ENCODE peak calls at places on chromosomes 4 and X, in five cellular contexts. D, H, Y, O and W are unnamed samples.

GRCh38 chr4:67452100-67452887 is 93.0 kb downstream of the CENPC start:
- DNase-seq in D (no peak), H (peak; percentile 50), Y (peak; percentile 16), O (peak; percentile 17), W (no peak)

GRCh38 chrX:97389761-97390192 is 506.1 kb downstream of the RPA4 start:
- DNase-seq in D (no peak), H (peak; percentile 72), Y (peak; percentile 88), O (peak; percentile 86), W (no peak)

GRCh38 chrX:114127005-114127404 is 456.9 kb upstream of the HTR2C start:
- DNase-seq in D (no peak), H (no peak), Y (no peak), O (no peak), W (no peak)

GRCh38 chr4:145602129-145602760 is 16.9 kb upstream of the MMAA start:
- DNase-seq in D (no peak), H (no peak), Y (no peak), O (no peak), W (peak; percentile 25)

GRCh38 chr4:167032876-167033275 is 201.4 kb downstream of the SPOCK3 start:
- DNase-seq in D (no peak), H (peak; percentile 26), Y (peak; percentile 55), O (peak; percentile 56), W (no peak)

GRCh38 chrX:20477836-20478532 is 211.3 kb upstream of the RPS6KA3 start:
- DNase-seq in D (peak; percentile 61), H (no peak), Y (no peak), O (no peak), W (no peak)

GRCh38 chrX:38151426-38151825 is 69.2 kb downstream of the SRPX start:
- DNase-seq in D (no peak), H (peak; percentile 54), Y (no peak), O (peak; percentile 29), W (no peak)

GRCh38 chrX:136779346-136779781 is 1.4 kb downstream of the ARHGEF6 start:
- DNase-seq in D (no peak), H (no peak), Y (no peak), O (no peak), W (no peak)

GRCh38 chr4:165079476-165079875 is 25.8 kb downstream of the TRIM75 start:
- DNase-seq in D (no peak), H (peak; percentile 54), Y (peak; percentile 45), O (peak; percentile 73), W (peak; percentile 38)

GRCh38 chr4:108787106-108787505 is 24.3 kb upstream of the ETNPPL start:
- DNase-seq in D (no peak), H (no peak), Y (no peak), O (no peak), W (no peak)

GRCh38 chrX:868248-868647 is 237.7 kb downstream of the SHOX start:
- DNase-seq in D (no peak), H (no peak), Y (no peak), O (no peak), W (no peak)